ENCODE peak calls at places on chromosomes 4 and X, in eight cellular contexts. B is sciatic nerve, N is NCI-H774, X is RWPE1, W is MCF 10A, F is transverse colon, I is WTC11, J is NCI-H524 treated with DMSO at 0.1 percent for 48 hours. L is an unnamed sample.

GRCh38 chr4:64489628-64490027 is 80.4 kb upstream of the TECRL start:
- DNase-seq in I (no peak), W (no peak), J (no peak), F (no peak), B (no peak), N (no peak), X (no peak), L (no peak)

GRCh38 chrX:30141966-30142365 is 73.4 kb upstream of the MAGEB2 start:
- DNase-seq in W (peak), B (no peak), X (peak), I (peak), J (no peak), N (peak), F (no peak), L (peak)

GRCh38 chrX:155766321-155766720 is 114.8 kb upstream of the VAMP7 start:
- DNase-seq in W (no peak), X (no peak), N (no peak), J (no peak), I (no peak), B (no peak), F (no peak), L (no peak)

GRCh38 chr4:172104534-172104933 is 291.3 kb downstream of the GALNTL6 start:
- DNase-seq in J (no peak), X (no peak), B (no peak), I (no peak), W (no peak), N (no peak), F (no peak), L (no peak)

GRCh38 chr4:102825261-102826071 is 1.9 kb downstream of the UBE2D3 start:
- DNase-seq in I (no peak), J (no peak), N (peak), F (peak), W (peak), B (no peak), X (peak), L (peak)

GRCh38 chr4:28248269-28248668 is 1387.6 kb downstream of the STIM2 start:
- DNase-seq in J (no peak), N (no peak), I (no peak), X (no peak), F (no peak), W (no peak), B (no peak), L (no peak)

GRCh38 chr4:92646826-92647225 is 343.1 kb downstream of the GRID2 start:
- DNase-seq in I (no peak), X (no peak), B (no peak), J (no peak), F (no peak), W (peak), N (no peak), L (no peak)

GRCh38 chr4:144754562-144755410 is 108.8 kb downstream of the HHIP start:
- DNase-seq in F (no peak), I (peak), B (no peak), X (no peak), N (peak), W (peak), J (no peak), L (no peak)

GRCh38 chr4:121192500-121192899 is 28.4 kb upstream of the TNIP3 start:
- DNase-seq in B (no peak), N (no peak), F (no peak), J (no peak), I (no peak), W (peak), X (peak), L (no peak)

GRCh38 chrX:49204709-49205108 is 4.7 kb upstream of the SYP start:
- DNase-seq in B (no peak), J (no peak), N (no peak), W (no peak), I (no peak), F (no peak), X (no peak), L (no peak)